ENCODE peak calls at places on chromosomes 6 and 20, in five cellular contexts. D is Caco-2, K is left ventricle myocardium inferior, H is upper lobe of right lung, L is neuronal stem cell. X is an unnamed sample. For H3K4me1, the result is how much of the 10 kb centered on the place peaks cover.

GRCh38 chr20:13515291-13515690 is 123.4 kb downstream of the TASP1 start:
- DNase-seq in D (no peak), K (no peak), H (no peak), L (no peak), X (no peak)

GRCh38 chr6:78489874-78490273 is 377.5 kb upstream of the IRAK1BP1 start:
- DNase-seq in D (no peak), K (no peak), H (no peak), L (no peak), X (no peak)

GRCh38 chr6:137234505-137234863 is 15.3 kb upstream of the IFNGR1 start:
- DNase-seq in D (no peak), K (no peak), H (no peak), L (no peak), X (no peak)

GRCh38 chr20:32387262-32387661 is 29.1 kb downstream of the ASXL1 start:
- DNase-seq in D (no peak), K (no peak), H (no peak), L (no peak), X (no peak)

GRCh38 chr6:169289671-169290408 is 36.2 kb upstream of the THBS2 start:
- DNase-seq in D (no peak), K (peak), H (no peak), L (no peak), X (no peak)

GRCh38 chr20:37986873-37987601 is 46.2 kb downstream of the TTI1 start:
- DNase-seq in D (peak), K (peak), H (peak), L (peak), X (peak)

GRCh38 chr6:108168501-108168979 is 2.7 kb downstream of the NR2E1 start:
- DNase-seq in D (no peak), K (no peak), H (peak), L (peak), X (no peak)

GRCh38 chr20:44603327-44603726 is 20.9 kb downstream of the PKIG start:
- DNase-seq in D (no peak), K (no peak), H (no peak), L (no peak), X (no peak)

GRCh38 chr20:17771206-17772004 is 71.6 kb downstream of the BANF2 start:
- DNase-seq in D (no peak), K (no peak), H (peak), L (no peak), X (no peak)

GRCh38 chr6:140043357-140043756 is 668.9 kb upstream of the CITED2 start:
- DNase-seq in D (no peak), K (no peak), H (no peak), L (no peak), X (no peak)

GRCh38 chr20:57867807-57868206 is 158.0 kb upstream of the PMEPA1 start:
- DNase-seq in D (no peak), K (no peak), H (no peak), L (no peak), X (no peak)

GRCh38 chr6:52306972-52307849 is 22.7 kb upstream of the MCM3 start:
- DNase-seq in D (peak), K (peak), H (peak), L (no peak), X (no peak)

GRCh38 chr6:97292671-97293070 is 9.7 kb upstream of the MMS22L start:
- DNase-seq in D (no peak), K (no peak), H (no peak), L (no peak), X (no peak)

GRCh38 chr6:44733868-44734267 is 346.4 kb downstream of the CDC5L start:
- DNase-seq in D (no peak), K (peak), H (no peak), L (no peak), X (no peak)

GRCh38 chr6:129102741-129103140 is 219.8 kb downstream of the LAMA2 start:
- DNase-seq in D (no peak), K (peak), H (no peak), L (no peak), X (no peak)

GRCh38 chr20:58017237-58017969 is 211.1 kb downstream of the ANKRD60 start:
- DNase-seq in D (peak), K (no peak), H (no peak), L (no peak), X (no peak)

GRCh38 chr6:99613398-99613704 is 6.7 kb downstream of the PRDM13 start:
- DNase-seq in D (no peak), K (no peak), H (no peak), L (peak), X (no peak)

GRCh38 chr6:145502417-145502816 is 232.9 kb downstream of the EPM2A start:
- DNase-seq in D (no peak), K (no peak), H (no peak), L (no peak), X (no peak)

GRCh38 chr6:8108031-8108660 is 5.8 kb upstream of the EEF1E1 start:
- DNase-seq in D (no peak), K (no peak), H (no peak), L (no peak), X (no peak)

GRCh38 chr6:140766999-140767398 is 1365.7 kb upstream of the GJE1 start:
- DNase-seq in D (no peak), K (no peak), H (no peak), L (no peak), X (no peak)

GRCh38 chr20:34952676-34953075 is 2.9 kb downstream of the GSS start:
- DNase-seq in D (no peak), K (no peak), H (no peak), L (no peak), X (no peak)

GRCh38 chr6:100549406-100550167 is 84.9 kb upstream of the SIM1 start:
- DNase-seq in D (no peak), K (no peak), H (no peak), L (no peak), X (no peak)

GRCh38 chr20:38201356-38201755 is 36.3 kb upstream of the TGM2 start:
- DNase-seq in D (peak), K (no peak), H (peak), L (no peak), X (no peak)

GRCh38 chr20:53738039-53738944 is 144.7 kb upstream of the ZNF217 start:
- DNase-seq in D (peak), K (peak), H (peak), L (no peak), X (peak)

GRCh38 chr6:81655696-81656095 is 96.8 kb downstream of the TENT5A start:
- DNase-seq in D (no peak), K (no peak), H (no peak), L (no peak), X (no peak)

GRCh38 chr6:79215233-79215824 is 19.2 kb downstream of the HMGN3 start:
- DNase-seq in D (peak), K (no peak), H (no peak), L (peak), X (no peak)

GRCh38 chr6:139833592-139833991 is 459.1 kb upstream of the CITED2 start:
- DNase-seq in D (no peak), K (no peak), H (peak), L (no peak), X (no peak)

GRCh38 chr6:170529839-170530520 is 23.1 kb downstream of the PSMB1 start:
- DNase-seq in D (peak), K (peak), H (peak), L (peak), X (peak)

GRCh38 chr6:110799181-110799580 is 16.1 kb downstream of the CDK19 start:
- DNase-seq in D (no peak), K (no peak), H (no peak), L (no peak), X (no peak)

GRCh38 chr6:36127462-36128016 is 2.8 kb upstream of the MAPK13 start:
- DNase-seq in D (no peak), K (no peak), H (peak), L (no peak), X (no peak)

GRCh38 chr6:77829736-77830135 is 176.9 kb downstream of the MEI4 start:
- DNase-seq in D (no peak), K (no peak), H (no peak), L (no peak), X (no peak)

GRCh38 chr20:51635680-51636079 is 93.2 kb upstream of the NFATC2 start:
- DNase-seq in D (no peak), K (no peak), H (no peak), L (no peak), X (no peak)
- H3K4me1 ChIP-seq in D (under half), K (under half), H (under half), L (under half), X (under half)

GRCh38 chr6:138800377-138801150 is 4.7 kb downstream of the ECT2L start:
- DNase-seq in D (no peak), K (no peak), H (no peak), L (no peak), X (no peak)

GRCh38 chr6:138798028-138798427 is 2.1 kb downstream of the ECT2L start:
- DNase-seq in D (no peak), K (no peak), H (no peak), L (no peak), X (no peak)

DNA sequence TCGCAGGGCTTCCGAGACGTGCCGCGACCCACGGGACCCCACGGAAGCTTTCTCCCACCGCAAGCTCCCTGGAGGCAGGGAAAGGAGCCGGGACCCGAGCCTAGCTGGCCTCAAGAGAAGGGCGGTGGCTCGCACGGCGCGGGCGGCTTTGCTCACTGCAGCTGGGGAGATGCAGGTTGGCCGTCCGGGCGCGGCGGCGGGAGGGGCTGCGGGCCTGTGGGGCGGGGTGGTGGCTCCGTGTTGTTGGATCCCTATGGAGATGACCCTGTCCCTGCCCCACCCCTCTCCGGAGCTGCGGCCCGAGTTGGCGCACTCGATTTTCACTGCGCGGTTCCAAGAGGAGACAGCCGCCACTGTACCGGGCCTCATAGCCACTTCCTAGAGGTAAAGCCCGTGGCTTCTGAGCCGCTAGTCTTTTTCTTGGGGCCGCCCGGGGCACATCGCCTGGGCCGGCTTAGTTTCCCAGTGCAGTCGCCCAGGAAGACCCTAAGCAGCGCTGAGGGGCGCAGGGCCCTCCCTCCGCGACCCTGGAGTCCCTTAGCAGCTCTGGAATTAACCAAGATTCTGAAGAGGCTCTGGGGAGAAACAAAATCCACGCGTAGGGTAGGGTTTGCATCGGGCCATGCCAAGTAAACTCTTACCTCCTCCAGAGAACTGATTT is at the start of gene ECT2L:
- DNase-seq in D (peak), K (peak), H (peak), L (peak), X (no peak)
- H3K4me3 ChIP-seq in D (peak), K (peak), H (peak), L (no peak), X (no peak)

GRCh38 chr6:30819287-30819917 is 64.9 kb upstream of the DDR1 start:
- DNase-seq in D (no peak), K (no peak), H (no peak), L (no peak), X (no peak)

GRCh38 chr6:30820196-30820595 is 64.1 kb upstream of the DDR1 start:
- DNase-seq in D (no peak), K (peak), H (no peak), L (no peak), X (no peak)

GRCh38 chr6:30824698-30825097 is 59.6 kb upstream of the DDR1 start:
- DNase-seq in D (no peak), K (no peak), H (no peak), L (no peak), X (no peak)

GRCh38 chr6:30818426-30818841 is 65.9 kb upstream of the DDR1 start:
- DNase-seq in D (no peak), K (no peak), H (no peak), L (no peak), X (no peak)

DNA sequence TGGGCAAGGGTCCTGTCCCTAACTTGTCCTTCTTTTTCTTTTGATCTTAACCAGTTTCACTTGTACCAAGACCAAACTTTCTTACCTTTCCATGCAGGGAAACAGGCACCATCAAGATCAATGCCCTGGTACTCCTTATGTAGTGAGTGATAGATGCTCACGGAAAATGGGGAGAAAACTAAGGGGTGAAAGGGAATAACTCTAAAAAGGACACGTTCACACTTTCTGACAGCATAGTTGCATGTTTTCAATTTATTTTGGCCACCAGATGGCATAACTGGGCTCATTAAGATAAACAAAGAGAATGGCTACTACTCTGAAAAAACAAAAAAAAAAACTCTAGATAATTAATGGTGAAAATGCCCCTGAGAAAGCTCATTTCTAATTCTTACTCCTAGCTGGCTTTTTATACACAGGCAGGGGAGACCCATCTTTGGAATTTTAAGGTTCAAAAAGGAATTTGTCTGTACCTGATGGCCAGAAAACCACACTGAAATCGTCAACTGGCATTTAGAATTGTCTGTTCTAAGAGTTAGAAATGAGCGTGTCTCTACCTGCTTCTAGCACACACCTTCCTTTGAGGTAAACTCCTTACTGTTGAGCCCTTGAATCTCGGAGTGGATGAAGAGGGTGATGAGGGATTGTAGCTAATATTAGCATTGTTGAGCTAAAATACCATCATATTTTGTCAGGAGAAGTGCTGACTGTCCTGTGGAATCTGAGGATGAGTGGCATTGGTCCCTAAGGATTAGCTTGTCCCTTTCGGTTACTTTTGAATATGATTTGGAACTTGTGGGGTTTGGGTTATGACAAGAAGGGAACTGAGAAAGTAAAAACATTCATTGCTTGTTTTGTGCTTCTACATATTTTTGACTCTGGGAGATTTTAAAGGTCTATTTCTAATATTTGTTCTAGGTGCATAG is 62.2 kb upstream of the DDR1 start:
- DNase-seq in D (no peak), K (no peak), H (no peak), L (no peak), X (no peak)
- H3K4me1 ChIP-seq in D (half or more), K (under half), H (under half), L (under half), X (under half)

DNA sequence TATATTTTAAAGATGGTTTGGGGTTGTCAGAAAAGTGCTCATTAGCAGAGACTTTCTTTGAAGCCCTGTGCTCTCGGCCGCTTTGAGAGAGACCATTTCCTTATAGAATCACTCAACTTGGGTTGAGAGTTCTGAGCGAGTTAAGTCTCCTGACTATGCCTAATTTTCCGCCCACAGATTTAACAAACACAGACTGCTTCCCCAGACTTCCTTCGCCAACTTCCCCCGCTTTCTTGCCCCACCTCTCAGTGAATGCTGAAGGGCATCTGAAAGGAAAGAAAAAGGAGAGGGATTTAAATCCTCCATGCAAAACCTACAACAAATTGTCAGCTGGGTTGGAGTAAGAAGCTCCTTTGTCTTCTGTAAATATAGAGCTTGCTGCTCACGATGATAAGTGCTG is 224.0 kb downstream of the EYA2 start:
- DNase-seq in D (no peak), K (no peak), H (no peak), L (no peak), X (peak)
- H3K4me3 ChIP-seq in D (no peak), K (no peak), H (no peak), L (no peak), X (no peak)

GRCh38 chr20:481167-481566 is 18.8 kb upstream of the TBC1D20 start:
- DNase-seq in D (no peak), K (no peak), H (no peak), L (no peak), X (no peak)

GRCh38 chr20:478949-479429 is 16.7 kb upstream of the TBC1D20 start:
- DNase-seq in D (no peak), K (no peak), H (no peak), L (peak), X (peak)

GRCh38 chr20:480044-480443 is 17.7 kb upstream of the TBC1D20 start:
- DNase-seq in D (no peak), K (no peak), H (no peak), L (no peak), X (no peak)

GRCh38 chr20:478010-478948 is 15.9 kb upstream of the TBC1D20 start:
- DNase-seq in D (no peak), K (no peak), H (no peak), L (no peak), X (no peak)

DNA sequence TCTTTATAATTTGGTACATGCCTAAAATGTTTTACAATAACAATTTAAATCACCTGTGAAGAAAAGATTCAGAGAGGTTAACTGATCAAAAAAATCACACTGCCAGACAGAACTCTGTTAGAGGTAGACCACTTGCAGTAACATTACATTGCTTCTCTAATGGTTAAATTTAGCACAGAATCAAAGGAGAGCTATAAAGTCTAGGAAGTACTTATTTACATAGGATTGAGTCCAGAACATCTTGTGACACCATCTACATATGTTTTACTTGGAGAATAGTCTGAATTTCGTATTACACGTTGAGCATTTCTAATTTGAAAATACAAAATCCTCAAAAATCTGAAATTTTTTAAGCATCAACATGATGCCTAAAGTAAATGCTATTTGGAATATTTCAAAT is 17.2 kb upstream of the TBC1D20 start:
- DNase-seq in D (no peak), K (no peak), H (no peak), L (no peak), X (no peak)
- H3K4me1 ChIP-seq in D (under half), K (under half), H (under half), L (under half), X (under half)

X was measured in HAP-1.